ENCODE peak calls at places on chromosomes 5 and 9, in four cellular contexts. G, T, D and Y are unnamed samples.

GRCh38 chr9:131418143-131419028 is 24.5 kb downstream of the PRRC2B start:
- DNase-seq in G (no peak), T (peak; percentile 85), D (no peak), Y (no peak)

GRCh38 chr5:142587354-142587965 is 98.4 kb downstream of the FGF1 start:
- DNase-seq in G (peak; percentile 56), T (no peak), D (no peak), Y (no peak)

GRCh38 chr5:60677831-60678664 is 21.9 kb downstream of the DEPDC1B start:
- DNase-seq in G (no peak), T (no peak), D (no peak), Y (no peak)

GRCh38 chr9:88993327-88993726 is 2.1 kb downstream of the S1PR3 start:
- DNase-seq in G (no peak), T (no peak), D (no peak), Y (no peak)

GRCh38 chr9:121688149-121688680 is 36.8 kb downstream of the DAB2IP start:
- DNase-seq in G (no peak), T (no peak), D (no peak), Y (no peak)

GRCh38 chr5:113204525-113205161 is 228.0 kb downstream of the DCP2 start:
- DNase-seq in G (peak; percentile 20), T (peak; percentile 81), D (no peak), Y (peak; percentile 87)

GRCh38 chr5:109880907-109881685 is 191.4 kb downstream of the MAN2A1 start:
- DNase-seq in G (peak; percentile 51), T (no peak), D (no peak), Y (no peak)

GRCh38 chr5:173974688-173975239 is 14.2 kb upstream of the C5orf47 start:
- DNase-seq in G (no peak), T (no peak), D (no peak), Y (no peak)

GRCh38 chr5:115530426-115530825 is 14.1 kb downstream of the FEM1C start:
- DNase-seq in G (no peak), T (no peak), D (no peak), Y (no peak)